ENCODE peak calls at places on chromosomes 1 and 21, in four cellular contexts. F, I, B and A are unnamed samples.

GRCh38 chr1:86507935-86508582 is 38.8 kb upstream of the CLCA4 start:
- DNase-seq in F (no peak), B (no peak), I (no peak), A (no peak)

GRCh38 chr1:13730751-13731482 is 30.9 kb downstream of the PRDM2 start:
- DNase-seq in B (peak; percentile 26), F (peak; percentile 42), I (peak; percentile 92), A (peak; percentile 64)

GRCh38 chr1:86648255-86648654 is 56.1 kb upstream of the SH3GLB1 start:
- DNase-seq in I (no peak), B (no peak), F (no peak), A (no peak)

GRCh38 chr21:45401054-45401518 is 3.9 kb upstream of the COL18A1 start:
- DNase-seq in B (no peak), I (no peak), F (no peak), A (no peak)

GRCh38 chr1:29876902-29877301 is 640.6 kb downstream of the PTPRU start:
- DNase-seq in B (no peak), I (no peak), F (no peak), A (no peak)

GRCh38 chr1:182515556-182515955 is 65.6 kb downstream of the RGSL1 start:
- DNase-seq in B (no peak), F (no peak), I (no peak), A (no peak)

GRCh38 chr1:16174261-16174871 is 18.5 kb upstream of the EPHA2 start:
- DNase-seq in I (no peak), B (no peak), F (no peak), A (no peak)

GRCh38 chr1:56123421-56123820 is 455.9 kb downstream of the PLPP3 start:
- DNase-seq in B (no peak), I (no peak), F (no peak), A (no peak)

GRCh38 chr21:41611966-41612606 is 104.1 kb upstream of the TMPRSS2 start:
- DNase-seq in B (no peak), I (no peak), F (no peak), A (no peak)

GRCh38 chr1:58812926-58813325 is 29.1 kb upstream of the JUN start:
- DNase-seq in F (no peak), I (peak; percentile 80), B (no peak), A (no peak)

GRCh38 chr1:67525053-67525760 is 95.0 kb upstream of the SERBP1 start:
- DNase-seq in I (no peak), B (no peak), F (no peak), A (no peak)

GRCh38 chr1:53899206-53899628 is 5.2 kb downstream of the DIO1 start:
- DNase-seq in F (no peak), B (no peak), I (no peak), A (no peak)

GRCh38 chr1:178101654-178102053 is 7.8 kb downstream of the RASAL2 start:
- DNase-seq in I (no peak), F (no peak), B (no peak), A (no peak)

GRCh38 chr1:65265296-65266271 is 43.8 kb upstream of the DNAJC6 start:
- DNase-seq in F (peak; percentile 29), B (peak; percentile 65), I (peak; percentile 64), A (no peak)

GRCh38 chr1:237119091-237119490 is 77.1 kb downstream of the RYR2 start:
- DNase-seq in F (no peak), I (no peak), B (no peak), A (no peak)

DNA sequence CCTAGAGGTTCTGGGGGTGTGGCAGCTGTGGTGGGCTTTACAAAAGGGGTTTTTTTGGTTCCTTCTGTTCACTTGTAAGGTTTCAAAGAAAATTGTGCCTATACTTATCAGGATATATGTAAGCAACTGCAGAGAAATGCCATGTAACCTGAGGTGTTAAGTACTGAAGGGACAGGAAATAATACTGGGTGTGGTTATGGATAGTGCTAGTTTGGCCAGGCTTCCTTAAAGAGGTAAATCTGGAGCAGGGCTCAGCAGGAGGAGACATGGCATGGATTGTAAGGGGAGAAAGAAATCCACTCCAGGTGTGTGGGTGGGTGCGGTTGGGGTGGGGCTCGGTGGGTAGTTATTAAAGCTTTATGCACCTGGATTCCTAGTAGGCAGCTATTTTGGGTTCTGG is 28.3 kb downstream of the KIRREL1 start:
- DNase-seq in B (no peak), F (no peak), I (no peak), A (no peak)
- H3K27ac ChIP-seq in B (peak overlapping the region; percentile 61), F (peak overlapping the region; percentile 90), I (no peak overlapping the region), A (peak overlapping the region; percentile 83)

GRCh38 chr1:151970128-151970527 is 23.5 kb downstream of the S100A10 start:
- DNase-seq in I (no peak), B (no peak), F (no peak), A (no peak)

GRCh38 chr1:151976015-151976343 is 17.7 kb downstream of the S100A10 start:
- DNase-seq in F (no peak), I (no peak), B (no peak), A (no peak)

GRCh38 chr1:151970641-151971040 is 23.0 kb downstream of the S100A10 start:
- DNase-seq in B (no peak), I (no peak), F (no peak), A (no peak)

GRCh38 chr1:151975311-151976014 is 18.2 kb downstream of the S100A10 start:
- DNase-seq in B (no peak), I (no peak), F (no peak), A (no peak)

DNA sequence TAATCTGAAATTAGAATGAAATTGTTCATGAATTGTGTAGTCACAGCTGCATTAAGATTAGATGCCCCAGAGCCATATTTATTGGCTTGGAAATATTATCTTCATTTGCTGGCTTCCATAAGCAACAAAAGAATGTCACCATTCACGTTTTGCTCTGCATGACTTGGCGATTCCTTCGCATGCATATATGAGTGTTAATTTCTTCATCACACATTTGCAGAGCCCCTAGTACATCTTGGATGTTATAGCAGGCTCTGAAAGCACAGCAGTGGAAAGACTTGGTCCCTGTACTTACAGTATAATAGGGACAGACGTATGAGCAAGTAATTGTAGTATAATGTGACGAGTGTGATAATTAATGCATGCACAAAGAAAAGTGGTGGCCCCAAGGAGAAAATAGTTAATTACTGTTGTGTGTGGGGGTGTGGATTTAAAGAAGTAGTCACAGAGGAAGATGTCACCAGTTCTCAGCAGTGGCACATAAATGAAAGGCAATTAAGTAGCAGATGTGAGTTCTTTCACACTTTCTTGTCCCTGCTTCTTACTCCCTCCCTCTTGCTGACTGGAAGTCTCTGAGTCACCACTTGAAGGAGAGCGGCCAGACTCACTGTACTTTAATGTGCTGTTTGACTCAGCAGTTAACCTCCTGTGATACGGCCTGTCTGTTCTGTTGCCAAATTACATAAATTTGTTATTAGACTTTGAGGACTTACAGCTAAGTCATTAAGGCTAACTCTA is 21.0 kb downstream of the S100A10 start:
- DNase-seq in B (no peak), F (peak; percentile 39), I (no peak), A (no peak)
- H3K27ac ChIP-seq in B (no peak overlapping the region), F (no peak overlapping the region), I (no peak overlapping the region), A (no peak overlapping the region)

DNA sequence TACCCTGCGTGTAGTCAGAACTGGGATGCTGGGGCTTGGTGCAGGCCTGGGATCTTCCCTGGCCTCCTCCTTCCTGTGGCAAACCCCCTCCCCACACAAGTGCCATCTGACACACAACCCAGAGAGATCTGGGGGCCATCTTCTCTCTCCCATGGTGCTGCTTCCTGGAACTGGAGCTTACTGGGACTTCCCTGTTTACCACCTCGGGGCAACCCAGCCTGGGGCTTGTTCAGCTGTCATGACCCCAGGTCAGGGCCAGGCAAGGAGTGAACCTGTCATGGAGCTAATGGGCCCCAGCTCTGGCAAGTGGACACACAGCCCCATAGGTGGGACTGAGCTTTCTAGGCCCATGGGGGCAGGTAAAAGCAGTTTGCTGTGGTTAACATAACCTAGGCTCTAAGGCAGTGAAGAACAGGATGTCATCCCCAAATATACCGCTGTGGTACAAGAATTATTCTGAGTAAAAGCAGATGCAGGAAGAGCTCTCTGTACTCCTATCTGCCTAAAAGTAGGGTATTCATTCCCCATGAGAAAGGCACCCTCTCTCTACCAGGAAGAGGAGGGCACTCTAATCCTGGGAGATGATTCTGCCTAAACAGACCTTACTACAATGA is 2.4 kb downstream of the TRIM11 start:
- DNase-seq in I (no peak), F (no peak), B (no peak), A (no peak)
- H3K27ac ChIP-seq in I (peak overlapping the region; percentile 33), F (no peak overlapping the region), B (no peak overlapping the region), A (no peak overlapping the region)

DNA sequence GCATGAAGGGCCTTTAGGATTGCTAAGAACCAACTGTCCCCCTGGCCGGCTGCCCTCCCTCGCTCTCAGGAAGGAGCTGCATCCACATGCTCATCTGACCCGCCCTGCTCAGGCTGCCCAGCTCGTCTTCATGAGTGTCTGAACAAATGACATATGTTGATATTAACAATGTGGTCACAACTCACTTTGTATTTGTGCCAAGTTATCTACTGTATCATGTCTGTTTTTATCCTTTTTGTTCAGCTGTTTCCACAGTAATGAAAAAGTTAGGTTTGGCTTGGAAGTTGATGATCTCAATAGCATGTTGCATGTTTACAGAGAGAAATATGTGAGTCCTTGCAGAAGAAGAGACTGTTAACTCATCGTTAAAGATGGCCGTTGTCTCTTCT is 75.1 kb downstream of the PHTF1 start:
- DNase-seq in I (no peak), F (peak; percentile 62), B (peak; percentile 72), A (peak; percentile 78)
- H3K27ac ChIP-seq in I (no peak overlapping the region), F (peak overlapping the region; percentile 50), B (peak overlapping the region; percentile 13), A (peak overlapping the region; percentile 41)

DNA sequence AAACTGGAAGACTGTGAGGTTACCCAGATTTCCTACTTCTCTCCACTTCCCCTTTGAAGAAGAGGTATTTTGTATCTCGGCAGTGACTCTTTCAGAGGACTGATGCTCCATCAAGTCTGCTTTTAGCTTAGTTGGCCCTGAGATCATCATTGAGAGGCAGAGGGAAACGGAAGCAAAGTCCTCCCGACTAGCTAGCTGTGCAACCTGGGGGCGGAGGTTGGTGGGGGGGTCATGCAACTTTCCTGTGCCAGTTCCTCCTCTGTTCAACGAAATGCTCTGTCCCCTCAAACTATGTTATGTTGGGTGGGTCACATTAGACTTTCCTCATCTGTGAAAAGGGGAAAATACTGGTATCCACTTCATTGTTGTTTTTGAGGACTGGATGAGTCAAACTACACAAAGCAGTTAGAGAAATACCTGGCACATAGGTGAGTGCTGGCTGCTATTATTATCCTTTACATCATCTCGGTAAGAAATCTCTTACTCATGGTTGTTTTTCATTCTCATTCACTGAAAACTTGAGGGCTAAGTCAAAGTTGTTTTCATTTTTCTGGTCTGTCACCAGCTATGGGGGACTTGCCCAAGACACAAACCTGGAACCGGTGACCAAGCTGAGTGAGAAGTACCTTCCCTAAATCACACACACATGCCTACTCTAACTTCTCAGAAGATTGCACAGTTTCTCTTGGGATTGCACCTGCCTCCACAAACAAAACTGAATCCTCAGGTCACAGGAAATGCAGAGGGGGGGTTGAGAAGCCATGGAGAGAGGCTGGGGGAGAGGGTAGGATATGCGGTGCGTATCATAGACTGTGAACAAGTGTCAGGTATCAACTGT is 83.3 kb downstream of the ABCA4 start:
- DNase-seq in I (no peak), F (no peak), B (no peak), A (no peak)
- H3K27ac ChIP-seq in I (no peak overlapping the region), F (no peak overlapping the region), B (peak overlapping the region; percentile 61), A (peak overlapping the region; percentile 65)

DNA sequence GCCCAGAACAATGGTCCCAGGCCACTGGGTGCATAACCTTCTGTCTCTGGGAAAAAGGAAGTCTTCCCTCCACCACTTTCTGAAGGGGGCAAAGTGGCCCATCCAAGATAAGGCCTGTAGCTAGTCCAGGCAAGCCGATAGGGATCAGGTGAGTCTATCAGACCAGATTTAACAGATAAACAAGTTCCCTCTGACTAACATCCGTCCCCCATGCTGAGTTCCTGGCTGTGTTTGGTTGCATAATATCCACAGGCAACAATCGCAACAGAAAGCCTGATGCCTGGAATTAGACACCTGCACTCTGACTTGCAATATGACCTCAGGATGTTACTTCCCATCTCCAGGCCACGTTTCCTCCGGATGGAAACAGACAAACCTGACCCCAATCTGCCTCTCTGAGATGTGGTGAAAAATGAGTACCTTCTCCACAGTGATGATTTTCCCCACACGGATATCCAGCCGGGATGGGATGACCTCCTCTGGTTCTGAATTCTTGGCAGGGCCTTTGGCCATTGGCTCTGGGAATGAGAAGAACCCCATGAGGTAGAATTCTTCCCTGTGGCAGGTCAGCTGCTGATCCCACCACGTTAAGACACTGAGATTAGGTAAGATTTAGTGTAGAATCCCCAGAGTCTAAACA is 36.4 kb downstream of the YARS1 start:
- DNase-seq in F (no peak), I (no peak), B (no peak), A (no peak)
- H3K27ac ChIP-seq in F (no peak overlapping the region), I (no peak overlapping the region), B (no peak overlapping the region), A (no peak overlapping the region)

GRCh38 chr1:221704291-221704690 is 37.6 kb downstream of the DUSP10 start:
- DNase-seq in B (no peak), I (no peak), F (no peak), A (no peak)
- H3K27ac ChIP-seq in B (no peak overlapping the region), I (no peak overlapping the region), F (no peak overlapping the region), A (peak overlapping the region; percentile 3)